ENCODE peak calls at places on chromosome 22, in five cellular contexts. W is esophagus squamous epithelium, R is heart left ventricle, X is A549, O is sigmoid colon. J is an unnamed sample.

GRCh38 chr22:39244496-39245129 is at the start of gene PDGFB:
- DNase-seq in W (no peak), R (peak; percentile 80), X (peak; percentile 60), O (no peak), J (no peak)

GRCh38 chr22:28094831-28095230 is 175.8 kb upstream of the PITPNB start:
- DNase-seq in W (no peak), R (no peak), X (no peak), O (no peak), J (no peak)

GRCh38 chr22:33564683-33565082 is 355.6 kb downstream of the LARGE1 start:
- DNase-seq in W (no peak), R (no peak), X (no peak), O (no peak), J (no peak)

GRCh38 chr22:49004484-49005399 is 822.9 kb downstream of the BRD1 start:
- DNase-seq in W (no peak), R (no peak), X (no peak), O (no peak), J (no peak)

GRCh38 chr22:28341001-28341400 is 338.6 kb downstream of the TTC28 start:
- DNase-seq in W (no peak), R (no peak), X (no peak), O (no peak), J (no peak)

GRCh38 chr22:20956258-20957117 is 10.6 kb upstream of the AIFM3 start:
- DNase-seq in W (no peak), R (no peak), X (peak; percentile 75), O (no peak), J (peak; percentile 54)

GRCh38 chr22:25067851-25068421 is 115.4 kb downstream of the KIAA1671 start:
- DNase-seq in W (no peak), R (no peak), X (no peak), O (no peak), J (no peak)

GRCh38 chr22:39528080-39528661 is 4.4 kb downstream of the RPS19BP1 start:
- DNase-seq in W (no peak), R (no peak), X (no peak), O (no peak), J (no peak)

GRCh38 chr22:36770946-36771340 is 5.0 kb downstream of the IFT27 start:
- DNase-seq in W (no peak), R (no peak), X (no peak), O (peak; percentile 35), J (no peak)

GRCh38 chr22:25154686-25154999 is 45.0 kb upstream of the CRYBB3 start:
- DNase-seq in W (no peak), R (no peak), X (no peak), O (no peak), J (no peak)

GRCh38 chr22:32964411-32965057 is 93.6 kb downstream of the SYN3 start:
- DNase-seq in W (no peak), R (no peak), X (no peak), O (no peak), J (no peak)

GRCh38 chr22:31526275-31526674 is 29.9 kb downstream of the SFI1 start:
- DNase-seq in W (no peak), R (no peak), X (no peak), O (no peak), J (no peak)

GRCh38 chr22:28231423-28231822 is 312.4 kb upstream of the PITPNB start:
- DNase-seq in W (no peak), R (no peak), X (no peak), O (no peak), J (no peak)

GRCh38 chr22:19832476-19833108 is 22.1 kb downstream of the GNB1L start:
- DNase-seq in W (no peak), R (no peak), X (no peak), O (no peak), J (no peak)

GRCh38 chr22:38081636-38081940 is 2.4 kb downstream of the SLC16A8 start:
- DNase-seq in W (no peak), R (no peak), X (no peak), O (peak; percentile 60), J (no peak)

DNA sequence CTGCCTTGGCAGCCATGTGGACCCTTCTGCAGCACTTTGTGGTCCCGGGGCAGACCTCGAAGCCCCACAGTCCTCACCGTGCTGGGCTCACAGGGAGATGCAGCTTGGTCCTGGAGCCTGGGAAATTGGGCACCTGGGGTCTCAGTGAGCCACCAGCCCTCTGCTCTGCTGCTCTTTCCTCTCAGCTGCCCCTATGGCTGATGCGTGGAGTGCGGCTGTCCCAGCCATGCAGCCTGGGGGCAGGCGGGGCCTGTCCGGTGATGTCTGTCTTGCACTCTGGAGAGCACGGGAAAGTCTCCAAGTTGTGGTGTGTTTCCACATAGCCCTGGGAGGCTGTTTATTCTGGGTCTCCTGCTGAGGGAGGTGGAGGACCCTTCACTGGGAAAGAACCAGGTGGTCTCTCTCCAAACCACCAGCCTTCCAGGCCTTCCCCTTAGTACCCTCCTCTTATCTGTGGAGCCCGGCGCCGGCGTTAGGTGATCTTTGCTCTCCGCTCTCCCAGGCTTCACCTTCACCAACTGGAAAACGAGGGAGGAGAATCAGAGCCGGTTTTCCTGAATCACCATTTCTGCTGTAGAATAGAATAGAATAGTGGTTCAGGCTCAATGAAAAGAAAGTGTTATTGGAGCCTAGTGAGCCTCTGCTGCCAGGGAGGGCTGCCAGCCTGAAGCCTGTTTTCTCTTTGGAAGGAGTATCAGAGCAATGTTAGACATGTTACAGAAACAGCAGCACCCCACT is 41.2 kb upstream of the GRAMD4 start:
- DNase-seq in W (no peak), R (peak; percentile 77), X (no peak), O (peak; percentile 81), J (no peak)
- H3K4me3 ChIP-seq in W (peak overlapping the region; percentile 71), R (peak overlapping the region; percentile 89), X (no peak overlapping the region), O (no peak overlapping the region), J (no peak overlapping the region)

GRCh38 chr22:23825246-23825905 is 13.4 kb downstream of the DERL3 start:
- DNase-seq in W (no peak), R (no peak), X (no peak), O (peak; percentile 52), J (no peak)

GRCh38 chr22:23822101-23822671 is 16.6 kb downstream of the DERL3 start:
- DNase-seq in W (no peak), R (no peak), X (no peak), O (no peak), J (no peak)

GRCh38 chr22:23823331-23823791 is 15.4 kb downstream of the DERL3 start:
- DNase-seq in W (no peak), R (peak; percentile 66), X (no peak), O (peak; percentile 32), J (no peak)

GRCh38 chr22:23826510-23827350 is 12.1 kb downstream of the DERL3 start:
- DNase-seq in W (no peak), R (peak; percentile 36), X (no peak), O (peak; percentile 50), J (no peak)

DNA sequence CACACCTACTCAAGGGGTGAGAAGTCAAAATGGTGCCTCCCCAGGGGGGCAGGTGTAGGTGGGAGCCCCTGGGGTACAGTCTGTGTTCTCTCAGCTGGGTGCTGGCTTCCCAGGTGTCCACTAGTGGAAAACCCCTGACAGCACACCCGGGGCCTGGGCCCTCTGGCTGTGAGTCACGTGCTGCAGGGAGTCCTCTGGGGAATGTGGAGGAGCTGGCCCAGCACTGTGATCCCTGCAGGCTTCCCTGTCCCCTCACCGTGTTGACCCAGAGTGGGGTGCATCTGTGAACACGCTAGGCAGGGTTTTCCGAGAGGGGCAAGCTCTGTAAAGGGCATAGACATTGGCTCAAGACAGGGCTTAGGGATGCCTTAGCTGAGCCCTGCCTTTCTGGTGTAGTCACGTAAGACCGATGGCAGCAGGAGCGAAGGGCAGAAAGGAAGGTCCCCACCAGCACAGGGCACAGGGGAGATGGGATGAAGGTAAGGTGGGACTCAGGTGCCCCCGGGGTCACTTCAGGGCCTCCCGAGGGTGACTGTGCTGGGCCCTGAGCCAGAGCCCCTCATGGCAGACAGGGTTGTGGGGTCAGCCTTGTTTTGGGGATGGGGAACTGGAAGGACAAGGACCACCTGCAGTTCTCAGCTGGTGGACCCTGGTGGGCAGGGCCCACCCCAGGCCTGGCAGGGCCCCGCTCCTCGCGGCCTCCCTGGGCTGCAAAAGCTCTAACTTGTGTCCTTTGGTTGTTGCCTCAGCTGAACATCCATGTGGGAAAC is 14.1 kb downstream of the DERL3 start:
- DNase-seq in W (no peak), R (no peak), X (no peak), O (peak; percentile 43), J (no peak)
- H3K4me1 ChIP-seq in W (peaks cover 2% of the 10 kb centered on the region), R (peaks cover 39% of the 10 kb centered on the region), X (no peaks in the 10 kb centered on the region), O (no peaks in the 10 kb centered on the region), J (no peaks in the 10 kb centered on the region)

DNA sequence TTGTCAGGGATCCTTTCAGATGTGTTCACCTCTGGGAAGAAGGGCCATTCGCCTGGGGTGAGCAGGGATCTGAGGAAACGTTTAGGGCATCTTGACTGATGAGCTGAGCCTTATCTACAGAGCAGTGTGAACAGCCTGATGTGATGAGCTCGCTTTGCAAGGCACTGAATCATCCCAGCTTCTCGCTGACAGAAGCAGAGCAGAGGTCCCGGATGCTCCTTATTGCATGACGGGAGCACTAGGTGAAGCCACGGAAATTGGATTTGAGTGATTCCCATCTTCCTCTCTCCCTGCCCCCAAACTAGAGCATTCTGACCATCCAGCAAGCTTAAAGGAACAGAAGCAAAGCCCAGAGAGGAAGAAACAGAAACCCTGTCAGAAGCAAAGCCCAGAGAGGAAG is 46.5 kb downstream of the SEZ6L start:
- DNase-seq in W (no peak), R (no peak), X (no peak), O (peak; percentile 34), J (no peak)
- H3K27ac ChIP-seq in W (no peak overlapping the region), R (no peak overlapping the region), X (no peak overlapping the region), O (no peak overlapping the region), J (no peak overlapping the region)

GRCh38 chr22:35384567-35384966 is 3.7 kb downstream of the HMOX1 start:
- DNase-seq in W (no peak), R (no peak), X (no peak), O (no peak), J (no peak)
- H3K4me3 ChIP-seq in W (no peak overlapping the region), R (no peak overlapping the region), X (peak overlapping the region; percentile 79), O (no peak overlapping the region), J (no peak overlapping the region)

DNA sequence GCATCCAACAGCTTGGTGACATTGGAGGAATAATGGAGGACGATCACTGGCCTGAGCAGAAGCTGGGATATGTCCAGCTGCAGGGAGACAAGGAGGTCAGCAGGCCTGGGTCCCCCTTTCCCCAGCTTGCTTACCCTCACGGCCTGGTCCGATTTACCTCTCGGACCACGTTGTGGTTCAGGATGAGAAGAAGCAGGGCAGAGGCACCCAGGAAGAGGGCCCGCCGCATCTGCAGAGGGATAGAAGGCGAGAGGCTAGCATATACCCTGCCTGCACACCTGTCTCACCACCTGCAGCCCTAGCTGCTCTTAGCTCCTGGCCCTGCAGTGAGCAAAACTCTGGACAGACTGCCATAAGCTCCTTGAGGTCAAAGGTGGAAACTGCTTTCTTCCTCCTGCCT is 1.3 kb downstream of the RNF215 start:
- DNase-seq in W (no peak), R (no peak), X (no peak), O (no peak), J (no peak)
- H3K4me1 ChIP-seq in W (peaks cover 12% of the 10 kb centered on the region), R (peaks cover 14% of the 10 kb centered on the region), X (no peaks in the 10 kb centered on the region), O (peaks cover 13% of the 10 kb centered on the region), J (peaks cover 2% of the 10 kb centered on the region)

GRCh38 chr22:46764779-46765485 is 2.5 kb downstream of the TBC1D22A start:
- DNase-seq in W (no peak), R (no peak), X (no peak), O (no peak), J (no peak)
- H3K27ac ChIP-seq in W (no peak overlapping the region), R (no peak overlapping the region), X (no peak overlapping the region), O (no peak overlapping the region), J (no peak overlapping the region)

J was measured in iPS DF 6.9.